ENCODE peak calls at places on chromosomes 4 and X, in nine cellular contexts. Q is H9; N is Right ventricle myocardium superior; Y is left colon; V is Kasumi-1; E is activated T-cell treated with anti-CD3 and anti-CD28 coated beads, Interleukin-2, amount 50 U/mL, for 4 hours; H is activated CD4-positive, CD25-positive, alpha-beta regulatory T cell; D is putamen; C is stomach. I is an unnamed sample.
A peak's percentile ranks its signal among the peaks of the same experiment; 100 is the strongest.

GRCh38 chr4:99572527-99573240 is 1.9 kb upstream of the MTTP start:
- DNase-seq in C (no peak), E (no peak), N (no peak), V (no peak), D (no peak), Q (no peak), Y (no peak), H (no peak), I (no peak)

GRCh38 chr4:64341711-64342110 is 67.5 kb downstream of the TECRL start:
- DNase-seq in V (no peak), Y (no peak), D (no peak), Q (no peak), E (no peak), H (no peak), N (peak; percentile 78), C (no peak), I (no peak)

GRCh38 chrX:69262036-69262905 is 97.0 kb upstream of the PJA1 start:
- DNase-seq in E (no peak), Y (no peak), Q (no peak), V (no peak), N (peak; percentile 43), D (no peak), C (no peak), H (no peak), I (no peak)

GRCh38 chrX:50971390-50971789 is 60.9 kb downstream of the BMP15 start:
- DNase-seq in H (no peak), C (no peak), D (no peak), E (no peak), Q (no peak), Y (no peak), N (no peak), V (no peak), I (no peak)

GRCh38 chrX:145533534-145533933 is 284.1 kb upstream of the SLITRK2 start:
- DNase-seq in Y (no peak), V (no peak), N (no peak), D (no peak), C (no peak), Q (no peak), H (no peak), E (no peak), I (no peak)

GRCh38 chr4:20273793-20274192 is 22.1 kb downstream of the SLIT2 start:
- DNase-seq in E (no peak), Q (no peak), D (no peak), Y (no peak), C (no peak), H (no peak), V (no peak), N (no peak), I (no peak)

GRCh38 chr4:149426461-149426860 is 389.2 kb downstream of the IQCM start:
- DNase-seq in Y (no peak), V (no peak), E (no peak), H (no peak), N (no peak), C (no peak), Q (no peak), D (no peak), I (no peak)

GRCh38 chrX:17597836-17598434 is 139.4 kb upstream of the SCML1 start:
- DNase-seq in N (peak; percentile 87), Y (peak; percentile 74), H (no peak), V (no peak), Q (no peak), E (no peak), C (peak; percentile 86), D (no peak), I (peak; percentile 85)

GRCh38 chr4:76943790-76944189 is 5.8 kb upstream of the SEPTIN11 start:
- DNase-seq in V (no peak), E (no peak), Q (no peak), Y (no peak), H (no peak), D (no peak), C (no peak), N (peak; percentile 64), I (no peak)

GRCh38 chr4:132992686-132993085 is 156.4 kb upstream of the PCDH10 start:
- DNase-seq in D (peak; percentile 33), C (no peak), V (no peak), Y (no peak), H (no peak), N (no peak), E (no peak), Q (no peak), I (no peak)

GRCh38 chr4:77052352-77052751 is 23.4 kb downstream of the CCNI start:
- DNase-seq in N (no peak), Q (peak; percentile 63), H (peak; percentile 16), D (no peak), E (peak; percentile 62), Y (peak; percentile 79), C (peak; percentile 64), V (peak; percentile 83), I (no peak)

GRCh38 chr4:64079316-64079715 is 329.9 kb downstream of the TECRL start:
- DNase-seq in Q (no peak), C (no peak), Y (no peak), V (no peak), N (no peak), E (no peak), D (no peak), H (no peak), I (no peak)